ENCODE peak calls at places on chromosomes 13 and 19, in seven cellular contexts. R is cardiac fibroblast; S is Peyer's patch; P is fibroblast of lung; Q is CD8-positive, alpha-beta T cell; V is RWPE1; J is left ventricle myocardium inferior. M is an unnamed sample.

GRCh38 chr13:42233726-42234125 is 38.2 kb upstream of the AKAP11 start:
- DNase-seq in S (no peak), R (no peak), P (no peak), Q (no peak), V (no peak), J (no peak), M (no peak)

GRCh38 chr19:8506402-8506957 is 4.0 kb upstream of the PRAM1 start:
- DNase-seq in S (no peak), P (no peak), V (no peak), R (no peak), Q (no peak), J (no peak), M (no peak)

GRCh38 chr13:24307211-24308067 is 1.9 kb upstream of the C1QTNF9 start:
- DNase-seq in R (no peak), P (no peak), S (no peak), J (no peak), Q (no peak), V (no peak), M (no peak)

GRCh38 chr13:113787694-113788093 is 28.7 kb downstream of the TMEM255B start:
- DNase-seq in Q (no peak), J (no peak), V (no peak), S (peak; percentile 30), R (no peak), P (no peak), M (no peak)

GRCh38 chr19:28312269-28312668 is 900.7 kb downstream of the UQCRFS1 start:
- DNase-seq in R (no peak), P (no peak), S (no peak), V (no peak), J (no peak), Q (no peak), M (no peak)

GRCh38 chr19:46356670-46357055 is 9.8 kb downstream of the PPP5C start:
- DNase-seq in P (no peak), V (no peak), Q (no peak), S (no peak), R (no peak), J (no peak), M (no peak)

GRCh38 chr19:49653466-49653806 is 11.4 kb downstream of the SCAF1 start:
- DNase-seq in Q (no peak), S (no peak), J (no peak), P (no peak), R (no peak), V (no peak), M (no peak)

GRCh38 chr19:38062959-38063786 is 156.2 kb downstream of the SIPA1L3 start:
- DNase-seq in Q (no peak), J (no peak), R (no peak), S (no peak), P (peak; percentile 43), V (no peak), M (no peak)

GRCh38 chr13:86757236-86757978 is 913.8 kb upstream of the SLITRK5 start:
- DNase-seq in S (no peak), P (peak; percentile 19), J (no peak), V (no peak), R (no peak), Q (no peak), M (no peak)

GRCh38 chr19:18254546-18255500 is 19.4 kb downstream of the IQCN start:
- DNase-seq in P (no peak), R (peak; percentile 5), S (peak; percentile 75), J (no peak), V (no peak), Q (no peak), M (no peak)

GRCh38 chr13:27374650-27375049 is 49.8 kb upstream of the GTF3A start:
- DNase-seq in J (peak; percentile 30), S (no peak), V (peak; percentile 79), P (peak; percentile 82), R (peak; percentile 90), Q (peak; percentile 70), M (peak; percentile 71)

GRCh38 chr19:12913011-12913561 is 6.0 kb downstream of the SYCE2 start:
- DNase-seq in S (no peak), J (peak; percentile 77), V (no peak), R (peak; percentile 50), P (peak; percentile 59), Q (no peak), M (no peak)

GRCh38 chr19:40747536-40747935 is 2.7 kb downstream of the ACTMAP start:
- DNase-seq in Q (no peak), R (no peak), J (no peak), P (no peak), S (no peak), V (no peak), M (no peak)

GRCh38 chr19:40743926-40744325 is 6.4 kb downstream of the ACTMAP start:
- DNase-seq in J (no peak), R (no peak), V (no peak), S (no peak), P (no peak), Q (no peak), M (no peak)

GRCh38 chr19:40742477-40742876 is 7.8 kb downstream of the ACTMAP start:
- DNase-seq in V (no peak), R (no peak), J (no peak), Q (no peak), P (no peak), S (no peak), M (no peak)

GRCh38 chr19:40745402-40745780 is 4.9 kb downstream of the ACTMAP start:
- DNase-seq in P (peak; percentile 52), V (no peak), Q (no peak), S (no peak), R (peak; percentile 55), J (no peak), M (no peak)

DNA sequence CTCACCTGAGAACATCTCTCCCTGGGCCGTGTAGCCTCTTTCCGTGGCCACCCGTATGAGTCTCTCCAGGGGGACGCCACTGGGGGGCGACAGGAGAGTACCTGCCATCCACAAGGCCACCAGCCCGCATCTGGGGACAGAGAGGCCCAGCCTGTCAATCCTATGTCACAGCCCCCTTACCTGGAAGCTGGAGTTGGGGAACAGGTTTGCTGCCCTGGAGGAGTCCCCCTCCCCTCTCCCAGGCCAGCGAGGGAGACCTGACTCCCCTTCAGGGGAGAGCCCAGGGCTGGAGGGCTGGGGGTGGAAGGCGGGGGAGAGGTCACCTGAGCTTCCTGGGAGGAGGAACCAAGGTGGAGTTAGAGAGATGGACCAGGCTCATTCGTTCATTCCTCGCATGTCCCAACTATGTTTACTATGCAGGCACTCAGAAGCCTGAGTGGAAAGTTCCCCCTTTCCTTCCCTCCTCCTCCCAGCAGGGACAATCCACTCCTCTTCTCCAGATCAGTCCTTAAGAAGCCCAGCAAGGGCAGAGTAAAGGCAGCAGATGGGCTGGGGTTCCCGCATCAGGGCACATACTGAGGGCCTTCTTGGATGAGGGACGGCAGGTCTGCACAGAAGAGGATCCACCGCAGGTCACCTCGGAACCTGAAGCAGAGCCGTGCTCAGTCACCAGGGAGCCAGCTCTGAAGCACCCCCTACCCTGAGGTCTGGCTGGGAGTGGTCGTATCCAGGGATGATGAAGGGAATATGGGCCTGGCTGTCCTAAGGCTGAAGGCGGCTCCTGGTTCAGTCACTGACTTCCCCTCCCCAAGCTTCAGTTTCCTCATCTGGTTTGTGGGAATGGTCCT is 5.5 kb downstream of the ACTMAP start:
- DNase-seq in P (no peak), Q (peak; percentile 57), S (no peak), J (no peak), V (no peak), R (no peak), M (peak; percentile 42)
- TF ChIP-seq CTCF in P (no peak), Q (no peak), S (no peak), J (no peak), V (no peak), R (no peak), M (no peak)

GRCh38 chr13:41007359-41008118 is 11.6 kb downstream of the ELF1 start:
- DNase-seq in P (peak; percentile 16), V (no peak), S (no peak), Q (no peak), J (no peak), R (peak; percentile 38), M (no peak)
- TF ChIP-seq CTCF in P (no peak), V (no peak), S (peak; percentile 6), Q (no peak), J (no peak), R (no peak), M (no peak)

GRCh38 chr13:110154370-110155031 is 152.5 kb downstream of the COL4A1 start:
- DNase-seq in Q (no peak), R (no peak), S (no peak), V (no peak), J (no peak), P (no peak), M (no peak)

GRCh38 chr13:110158201-110158600 is 148.8 kb downstream of the COL4A1 start:
- DNase-seq in R (no peak), J (no peak), P (no peak), Q (no peak), V (no peak), S (no peak), M (no peak)

GRCh38 chr13:110156186-110157065 is 150.5 kb downstream of the COL4A1 start:
- DNase-seq in S (no peak), Q (no peak), P (peak; percentile 71), V (no peak), R (no peak), J (no peak), M (no peak)

GRCh38 chr13:110155072-110155471 is 151.9 kb downstream of the COL4A1 start:
- DNase-seq in V (no peak), J (no peak), S (no peak), P (no peak), Q (no peak), R (no peak), M (no peak)

DNA sequence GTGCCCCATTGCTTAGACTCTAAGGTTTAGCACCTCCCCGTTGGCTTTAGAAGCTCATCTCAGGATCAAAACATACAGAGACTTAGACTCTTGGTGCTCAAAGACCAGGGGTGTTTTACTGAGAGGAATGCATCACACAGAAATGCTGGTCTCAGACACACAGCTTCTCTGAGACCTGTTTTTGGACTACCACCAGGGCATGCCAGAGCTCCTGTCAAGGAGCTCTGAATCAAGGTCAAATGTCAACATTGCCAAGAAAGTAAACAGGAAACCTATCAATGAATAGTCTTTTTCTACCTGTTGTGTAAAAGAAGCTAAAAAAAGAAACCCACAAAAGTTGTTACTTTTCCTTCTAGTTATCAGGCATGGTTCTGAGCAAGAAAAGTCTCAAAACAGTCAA is 149.2 kb downstream of the COL4A1 start:
- DNase-seq in R (no peak), P (no peak), S (no peak), V (no peak), Q (no peak), J (no peak), M (no peak)
- TF ChIP-seq CTCF in R (no peak), P (no peak), S (no peak), V (no peak), Q (no peak), J (no peak), M (no peak)

DNA sequence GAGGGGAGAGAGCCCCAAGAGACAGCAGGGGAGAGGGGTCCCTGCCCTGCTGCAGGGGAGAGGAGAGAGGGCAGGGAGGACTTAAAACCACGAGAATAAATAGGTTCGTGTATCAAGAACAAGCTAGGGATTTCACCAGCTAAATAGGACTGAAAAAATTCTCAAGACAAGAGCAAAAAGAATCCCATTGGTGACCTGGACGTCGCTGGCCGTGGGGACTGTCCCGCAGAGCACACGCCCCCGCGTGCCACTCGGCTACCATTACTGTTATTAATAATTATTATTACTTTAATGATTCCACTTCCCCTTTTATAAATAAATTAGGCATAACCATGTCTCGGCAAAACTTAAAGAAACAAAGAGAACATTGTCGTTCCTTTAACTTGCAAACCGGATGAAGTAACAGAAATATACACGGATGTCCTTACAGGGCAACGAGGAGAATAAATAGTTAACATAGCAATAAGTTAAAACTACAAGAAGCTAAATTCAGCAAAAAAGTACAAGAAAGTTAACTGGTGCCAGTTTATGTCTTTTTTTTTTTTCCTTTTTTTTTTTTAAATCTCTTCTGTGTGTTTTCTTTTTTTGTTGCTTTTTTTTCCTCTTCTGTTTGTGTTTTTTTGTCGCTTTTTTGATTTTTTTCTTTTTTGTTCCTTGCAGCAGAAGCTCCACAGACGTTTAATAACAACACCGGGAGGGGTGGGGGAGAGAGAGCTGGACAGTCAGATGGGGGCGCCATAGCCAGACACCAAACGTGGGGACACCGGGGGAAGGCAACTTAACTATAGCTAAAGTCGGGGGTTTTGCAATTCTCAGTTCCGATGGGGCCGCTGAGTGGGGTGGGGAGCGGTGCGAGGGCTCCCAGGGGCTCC is 16.7 kb downstream of the PRKCSH start:
- DNase-seq in S (no peak), Q (no peak), R (no peak), P (no peak), J (no peak), V (no peak), M (peak; percentile 87)
- TF ChIP-seq CTCF in S (no peak), Q (no peak), R (no peak), P (peak; percentile 14), J (no peak), V (no peak), M (no peak)

M was measured in GM20000.